ENCODE peak calls at places on chromosome X, in six cellular contexts. Z, E, N, A, J and O are unnamed samples.

GRCh38 chrX:1388651-1389050 is 3.3 kb downstream of the SLC25A6 start:
- DNase-seq in J (no peak), Z (no peak), A (no peak), E (no peak), N (no peak), O (no peak)

GRCh38 chrX:11273544-11273943 is 19.7 kb upstream of the AMELX start:
- DNase-seq in Z (no peak), J (no peak), E (no peak), A (no peak), N (no peak), O (no peak)

GRCh38 chrX:32395878-32396277 is 815.5 kb downstream of the DMD start:
- DNase-seq in A (no peak), Z (no peak), E (no peak), N (no peak), J (no peak), O (no peak)

GRCh38 chrX:155052738-155053498 is 18.0 kb downstream of the CMC4 start:
- DNase-seq in E (no peak), J (no peak), Z (no peak), N (no peak), A (no peak), O (no peak)

GRCh38 chrX:153728951-153729631 is 4.4 kb downstream of the ABCD1 start:
- DNase-seq in J (no peak), A (no peak), Z (no peak), N (no peak), E (no peak), O (no peak)

GRCh38 chrX:140526138-140526537 is 21.3 kb upstream of the SOX3 start:
- DNase-seq in A (no peak), E (no peak), Z (no peak), J (no peak), N (no peak), O (no peak)

GRCh38 chrX:129606918-129607317 is 47.8 kb downstream of the APLN start:
- DNase-seq in N (peak), A (no peak), E (peak), J (peak), Z (peak), O (peak)

GRCh38 chrX:106987488-106987887 is 12.5 kb downstream of the MORC4 start:
- DNase-seq in E (no peak), Z (no peak), A (no peak), N (no peak), J (no peak), O (no peak)

GRCh38 chrX:67415937-67416336 is 127.9 kb upstream of the AR start:
- DNase-seq in E (no peak), J (no peak), N (no peak), Z (no peak), A (no peak), O (no peak)

GRCh38 chrX:118025193-118025592 is 91.4 kb downstream of the KLHL13 start:
- DNase-seq in E (no peak), N (no peak), A (no peak), Z (no peak), J (no peak), O (no peak)

GRCh38 chrX:6371353-6371752 is 142.7 kb upstream of the NLGN4X start:
- DNase-seq in E (no peak), J (no peak), Z (no peak), A (no peak), N (no peak), O (no peak)

GRCh38 chrX:30373479-30373878 is 64.3 kb upstream of the NR0B1 start:
- DNase-seq in A (no peak), E (no peak), N (no peak), J (no peak), Z (no peak), O (no peak)

GRCh38 chrX:132077912-132078311 is 49.9 kb downstream of the FRMD7 start:
- DNase-seq in A (no peak), J (no peak), N (no peak), Z (no peak), E (peak), O (no peak)

GRCh38 chrX:131262738-131263679 is 26.1 kb downstream of the IGSF1 start:
- DNase-seq in A (no peak), N (peak), Z (no peak), J (no peak), E (peak), O (no peak)

GRCh38 chrX:46758956-46759644 is at the start of gene SLC9A7:
- DNase-seq in Z (peak), A (peak), E (peak), N (peak), J (peak), O (peak)

GRCh38 chrX:55783723-55784122 is 66.2 kb downstream of the RRAGB start:
- DNase-seq in J (no peak), N (no peak), Z (no peak), E (no peak), A (no peak), O (no peak)
- TF ChIP-seq POLR2A in J (no peak), N (no peak), Z (no peak), E (no peak), A (no peak), O (no peak)

GRCh38 chrX:38431525-38431924 is 79.1 kb downstream of the OTC start:
- DNase-seq in Z (no peak), E (no peak), J (no peak), N (no peak), A (no peak), O (no peak)

DNA sequence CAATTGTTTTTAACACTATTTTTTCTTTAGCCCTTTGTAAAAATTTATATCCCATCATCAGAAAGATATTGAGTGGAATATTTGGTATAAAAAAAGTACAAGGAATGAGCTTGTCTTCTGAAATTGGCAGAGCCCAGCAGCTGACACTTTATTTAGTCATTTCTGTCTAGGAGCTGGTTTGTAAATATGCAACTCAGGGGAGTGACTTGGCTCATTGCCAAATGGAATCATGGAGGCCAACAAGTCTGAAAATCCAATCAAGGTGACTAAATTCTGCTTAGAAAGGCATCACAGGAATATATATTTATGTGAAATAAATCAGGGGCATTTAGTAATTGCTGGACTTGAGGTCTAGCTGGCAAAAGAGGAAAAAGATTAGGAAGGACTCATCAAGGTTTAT is 74.4 kb downstream of the OTC start:
- DNase-seq in N (no peak), J (no peak), Z (no peak), E (no peak), A (no peak), O (no peak)
- TF ChIP-seq TAF1 in N (no peak), J (no peak), Z (no peak), E (no peak), A (no peak), O (no peak)

DNA sequence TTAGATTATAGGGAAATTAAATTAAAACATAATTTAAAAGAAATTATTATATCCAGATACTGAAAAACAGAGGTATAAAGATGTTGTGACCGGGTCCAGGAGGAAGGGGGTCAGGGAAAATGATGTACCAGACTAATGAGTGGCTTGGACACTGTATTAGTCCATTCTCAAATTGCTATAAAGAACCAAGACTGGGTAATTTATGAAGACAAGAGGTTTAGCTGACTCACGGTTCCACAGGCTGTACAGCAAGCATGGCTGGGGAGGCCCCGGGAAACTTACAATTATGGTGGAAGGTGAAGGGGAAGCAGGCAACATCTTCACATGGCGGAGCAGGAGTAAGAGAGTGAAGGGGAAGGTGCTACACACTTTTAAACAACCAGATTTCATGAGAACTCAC is 3.4 kb upstream of the FAM9B start:
- DNase-seq in E (no peak), Z (no peak), A (no peak), N (no peak), J (no peak), O (no peak)
- TF ChIP-seq POLR2A in E (no peak), Z (no peak), A (no peak), N (no peak), J (no peak), O (no peak)

DNA sequence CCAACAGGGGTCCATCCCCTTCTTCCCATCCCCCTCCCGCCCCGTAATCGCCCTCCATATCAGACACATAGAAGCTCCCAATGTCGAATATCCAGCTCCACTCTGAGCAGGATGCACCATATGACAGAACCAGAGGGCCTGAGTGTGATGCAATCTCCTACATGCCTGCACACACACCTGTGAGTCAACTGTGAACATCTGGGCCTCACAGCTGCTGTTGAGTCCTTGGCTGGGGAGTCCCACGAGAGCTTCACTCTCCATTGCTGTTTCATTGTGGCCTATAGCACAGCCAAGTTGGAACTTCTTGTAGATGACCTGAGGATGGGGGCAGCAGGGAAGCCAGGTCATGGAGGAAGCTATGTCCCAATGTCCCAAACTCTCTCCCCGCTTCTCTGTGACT is 8.2 kb downstream of the SLC38A5 start:
- DNase-seq in E (no peak), Z (no peak), N (no peak), A (no peak), J (no peak), O (no peak)
- TF ChIP-seq TAF1 in E (no peak), Z (no peak), N (no peak), A (no peak), J (no peak), O (no peak)

GRCh38 chrX:119694601-119695534 is 1.9 kb upstream of the SEPTIN6 start:
- DNase-seq in J (no peak), A (no peak), N (no peak), E (peak), Z (no peak), O (no peak)

GRCh38 chrX:119692241-119693031 is 532 bp downstream of the SEPTIN6 start:
- DNase-seq in N (peak), A (no peak), J (no peak), E (no peak), Z (no peak), O (no peak)

GRCh38 chrX:119690921-119691716 is 1.8 kb downstream of the SEPTIN6 start:
- DNase-seq in N (peak), A (no peak), J (no peak), Z (no peak), E (no peak), O (no peak)

GRCh38 chrX:119693996-119694451 is 1.1 kb upstream of the SEPTIN6 start:
- DNase-seq in J (no peak), N (no peak), A (no peak), Z (no peak), E (no peak), O (no peak)

GRCh38 chrX:119693032-119693995 is at the start of gene SEPTIN6:
- DNase-seq in J (no peak), E (peak), A (peak), N (peak), Z (peak), O (peak)
- TF ChIP-seq POLR2A in J (peak), E (peak), A (peak), N (peak), Z (peak), O (peak)

GRCh38 chrX:37783284-37783683 is 3.4 kb downstream of the CYBB start:
- DNase-seq in E (no peak), N (no peak), A (no peak), J (no peak), Z (no peak), O (no peak)

GRCh38 chrX:37781808-37782207 is 1.9 kb downstream of the CYBB start:
- DNase-seq in J (no peak), E (no peak), A (no peak), Z (no peak), N (no peak), O (no peak)

GRCh38 chrX:37787353-37787869 is 7.6 kb downstream of the CYBB start:
- DNase-seq in Z (no peak), J (no peak), N (no peak), E (no peak), A (no peak), O (no peak)

GRCh38 chrX:37786666-37787337 is 6.9 kb downstream of the CYBB start:
- DNase-seq in Z (no peak), N (no peak), E (no peak), J (peak), A (no peak), O (no peak)

GRCh38 chrX:37785569-37785968 is 5.7 kb downstream of the CYBB start:
- DNase-seq in N (no peak), J (no peak), E (no peak), Z (no peak), A (no peak), O (no peak)
- TF ChIP-seq TAF1 in N (no peak), J (no peak), E (no peak), Z (no peak), A (no peak), O (no peak)